ENCODE peak calls at places on chromosomes 13 and 19, in nine cellular contexts. One of them, this sample, is unnamed.

GRCh38 chr19:55647732-55648656 is at the start of gene CCDC106:
- DNase-seq in AG04449: no peak
- DNase-seq in sigmoid colon: peak; percentile 88
- DNase-seq in lung: peak; percentile 61
- DNase-seq in foreskin fibroblast: peak; percentile 75
- DNase-seq in neural progenitor cell: peak; percentile 90
- DNase-seq in thoracic aorta: no peak
- DNase-seq in fibroblast of pulmonary artery: peak; percentile 76
- DNase-seq in breast epithelium: no peak
- DNase-seq in this sample: peak; percentile 78

GRCh38 chr13:32829676-32830091 is 186.5 kb upstream of the KL start:
- DNase-seq in thoracic aorta: no peak
- DNase-seq in fibroblast of pulmonary artery: peak; percentile 21
- DNase-seq in AG04449: no peak
- DNase-seq in breast epithelium: no peak
- DNase-seq in sigmoid colon: no peak
- DNase-seq in foreskin fibroblast: peak; percentile 52
- DNase-seq in neural progenitor cell: no peak
- DNase-seq in lung: no peak
- DNase-seq in this sample: peak; percentile 34

GRCh38 chr13:30679483-30680330 is 55.6 kb upstream of the ALOX5AP start:
- DNase-seq in breast epithelium: no peak
- DNase-seq in AG04449: no peak
- DNase-seq in fibroblast of pulmonary artery: peak; percentile 58
- DNase-seq in sigmoid colon: no peak
- DNase-seq in lung: no peak
- DNase-seq in neural progenitor cell: peak; percentile 60
- DNase-seq in foreskin fibroblast: no peak
- DNase-seq in thoracic aorta: no peak
- DNase-seq in this sample: no peak

GRCh38 chr13:113969973-113970611 is 3.8 kb downstream of the C13orf46 start:
- DNase-seq in breast epithelium: peak; percentile 85
- DNase-seq in fibroblast of pulmonary artery: no peak
- DNase-seq in sigmoid colon: peak; percentile 32
- DNase-seq in AG04449: no peak
- DNase-seq in lung: peak; percentile 81
- DNase-seq in neural progenitor cell: no peak
- DNase-seq in foreskin fibroblast: no peak
- DNase-seq in thoracic aorta: peak; percentile 1
- DNase-seq in this sample: no peak

GRCh38 chr19:11581740-11582139 is 4.3 kb upstream of the ACP5 start:
- DNase-seq in breast epithelium: no peak
- DNase-seq in fibroblast of pulmonary artery: peak; percentile 18
- DNase-seq in AG04449: no peak
- DNase-seq in foreskin fibroblast: no peak
- DNase-seq in neural progenitor cell: no peak
- DNase-seq in lung: no peak
- DNase-seq in sigmoid colon: no peak
- DNase-seq in thoracic aorta: no peak
- DNase-seq in this sample: no peak

GRCh38 chr19:38786572-38787265 is 2.3 kb upstream of the LGALS7B start:
- DNase-seq in lung: no peak
- DNase-seq in breast epithelium: no peak
- DNase-seq in foreskin fibroblast: no peak
- DNase-seq in thoracic aorta: no peak
- DNase-seq in AG04449: no peak
- DNase-seq in fibroblast of pulmonary artery: no peak
- DNase-seq in sigmoid colon: no peak
- DNase-seq in neural progenitor cell: no peak
- DNase-seq in this sample: no peak

GRCh38 chr13:114035583-114036501 is 62.0 kb upstream of the C13orf46 start:
- DNase-seq in foreskin fibroblast: no peak
- DNase-seq in AG04449: no peak
- DNase-seq in lung: no peak
- DNase-seq in fibroblast of pulmonary artery: peak; percentile 20
- DNase-seq in breast epithelium: peak; percentile 69
- DNase-seq in sigmoid colon: no peak
- DNase-seq in thoracic aorta: no peak
- DNase-seq in neural progenitor cell: peak; percentile 51
- DNase-seq in this sample: no peak

GRCh38 chr13:79722885-79723445 is 242.0 kb downstream of the NDFIP2 start:
- DNase-seq in fibroblast of pulmonary artery: no peak
- DNase-seq in AG04449: no peak
- DNase-seq in thoracic aorta: no peak
- DNase-seq in breast epithelium: no peak
- DNase-seq in foreskin fibroblast: no peak
- DNase-seq in sigmoid colon: peak; percentile 57
- DNase-seq in lung: no peak
- DNase-seq in neural progenitor cell: no peak
- DNase-seq in this sample: no peak

GRCh38 chr13:43444085-43444484 is 342.7 kb downstream of the ENOX1 start:
- DNase-seq in foreskin fibroblast: no peak
- DNase-seq in AG04449: no peak
- DNase-seq in fibroblast of pulmonary artery: no peak
- DNase-seq in lung: no peak
- DNase-seq in thoracic aorta: no peak
- DNase-seq in breast epithelium: no peak
- DNase-seq in sigmoid colon: no peak
- DNase-seq in neural progenitor cell: no peak
- DNase-seq in this sample: no peak

GRCh38 chr19:32227561-32228165 is 117.7 kb upstream of the ZNF507 start:
- DNase-seq in fibroblast of pulmonary artery: no peak
- DNase-seq in lung: no peak
- DNase-seq in foreskin fibroblast: no peak
- DNase-seq in neural progenitor cell: no peak
- DNase-seq in sigmoid colon: no peak
- DNase-seq in AG04449: no peak
- DNase-seq in thoracic aorta: no peak
- DNase-seq in breast epithelium: no peak
- DNase-seq in this sample: no peak

GRCh38 chr13:52846567-52847321 is 1.7 kb downstream of the PCDH8 start:
- DNase-seq in foreskin fibroblast: peak; percentile 4
- DNase-seq in AG04449: no peak
- DNase-seq in fibroblast of pulmonary artery: peak; percentile 22
- DNase-seq in neural progenitor cell: peak; percentile 95
- DNase-seq in lung: no peak
- DNase-seq in breast epithelium: no peak
- DNase-seq in sigmoid colon: no peak
- DNase-seq in thoracic aorta: no peak
- DNase-seq in this sample: no peak

GRCh38 chr19:4744451-4745170 is 21.0 kb upstream of the DPP9 start:
- DNase-seq in breast epithelium: no peak
- DNase-seq in sigmoid colon: peak; percentile 81
- DNase-seq in lung: no peak
- DNase-seq in neural progenitor cell: no peak
- DNase-seq in foreskin fibroblast: peak; percentile 89
- DNase-seq in AG04449: peak; percentile 75
- DNase-seq in fibroblast of pulmonary artery: peak; percentile 98
- DNase-seq in thoracic aorta: no peak
- DNase-seq in this sample: no peak

GRCh38 chr13:33918199-33918932 is 100.4 kb downstream of the RFC3 start:
- DNase-seq in foreskin fibroblast: peak; percentile 90
- DNase-seq in thoracic aorta: no peak
- DNase-seq in neural progenitor cell: peak; percentile 10
- DNase-seq in AG04449: no peak
- DNase-seq in breast epithelium: no peak
- DNase-seq in fibroblast of pulmonary artery: peak; percentile 85
- DNase-seq in lung: no peak
- DNase-seq in sigmoid colon: no peak
- DNase-seq in this sample: no peak

GRCh38 chr13:112849500-112849899 is 119.5 kb upstream of the MCF2L start:
- DNase-seq in foreskin fibroblast: no peak
- DNase-seq in sigmoid colon: peak; percentile 46
- DNase-seq in fibroblast of pulmonary artery: no peak
- DNase-seq in neural progenitor cell: no peak
- DNase-seq in AG04449: no peak
- DNase-seq in lung: peak; percentile 73
- DNase-seq in thoracic aorta: no peak
- DNase-seq in breast epithelium: no peak
- DNase-seq in this sample: no peak

GRCh38 chr19:33398361-33399060 is 25.0 kb downstream of the CEBPG start:
- DNase-seq in breast epithelium: peak; percentile 30
- DNase-seq in AG04449: no peak
- DNase-seq in fibroblast of pulmonary artery: no peak
- DNase-seq in sigmoid colon: peak; percentile 37
- DNase-seq in thoracic aorta: no peak
- DNase-seq in foreskin fibroblast: no peak
- DNase-seq in lung: no peak
- DNase-seq in neural progenitor cell: no peak
- DNase-seq in this sample: peak; percentile 17

GRCh38 chr19:43425567-43426392 is 11.1 kb downstream of the TEX101 start:
- DNase-seq in thoracic aorta: no peak
- DNase-seq in neural progenitor cell: peak; percentile 41
- DNase-seq in sigmoid colon: peak; percentile 26
- DNase-seq in fibroblast of pulmonary artery: peak; percentile 30
- DNase-seq in breast epithelium: peak; percentile 62
- DNase-seq in AG04449: no peak
- DNase-seq in foreskin fibroblast: no peak
- DNase-seq in lung: no peak
- DNase-seq in this sample: no peak

GRCh38 chr19:5292843-5293606 is 47.6 kb downstream of the PTPRS start:
- DNase-seq in fibroblast of pulmonary artery: peak; percentile 57
- DNase-seq in AG04449: no peak
- DNase-seq in neural progenitor cell: peak; percentile 96
- DNase-seq in lung: peak; percentile 54
- DNase-seq in sigmoid colon: peak; percentile 86
- DNase-seq in thoracic aorta: peak; percentile 17
- DNase-seq in foreskin fibroblast: peak; percentile 72
- DNase-seq in breast epithelium: peak; percentile 72
- DNase-seq in this sample: no peak

GRCh38 chr13:77235456-77236022 is 91.4 kb downstream of the MYCBP2 start:
- DNase-seq in foreskin fibroblast: no peak
- DNase-seq in AG04449: no peak
- DNase-seq in lung: no peak
- DNase-seq in thoracic aorta: no peak
- DNase-seq in sigmoid colon: no peak
- DNase-seq in breast epithelium: no peak
- DNase-seq in fibroblast of pulmonary artery: no peak
- DNase-seq in neural progenitor cell: no peak
- DNase-seq in this sample: no peak

DNA sequence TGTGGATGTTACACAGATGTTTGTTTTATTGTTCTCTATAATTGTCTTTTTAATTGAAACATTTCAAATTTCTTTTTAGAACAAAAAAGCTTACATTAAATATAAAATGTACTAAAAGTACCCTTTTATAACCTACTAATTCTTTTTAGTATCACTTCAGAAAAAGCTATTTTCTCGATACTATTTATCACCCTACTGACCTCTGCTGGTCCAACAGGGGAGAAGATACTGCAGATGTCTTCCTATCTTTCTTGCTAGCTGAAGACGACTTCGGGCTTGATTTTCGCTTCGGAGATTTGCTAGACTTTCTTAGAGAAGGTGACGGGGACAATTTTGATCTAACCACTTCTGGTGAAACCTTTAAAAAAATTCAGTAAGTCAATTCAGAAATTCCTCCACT is 42.4 kb downstream of the ZC3H13 start:
- DNase-seq in breast epithelium: no peak
- DNase-seq in sigmoid colon: no peak
- DNase-seq in lung: no peak
- DNase-seq in neural progenitor cell: peak; percentile 40
- DNase-seq in AG04449: no peak
- DNase-seq in fibroblast of pulmonary artery: peak; percentile 8
- DNase-seq in foreskin fibroblast: no peak
- DNase-seq in thoracic aorta: no peak
- DNase-seq in this sample: no peak
- TF ChIP-seq CTCF in breast epithelium: no peak
- TF ChIP-seq CTCF in sigmoid colon: no peak
- TF ChIP-seq CTCF in lung: no peak
- TF ChIP-seq CTCF in neural progenitor cell: peak; percentile 64
- TF ChIP-seq CTCF in AG04449: peak; percentile 14
- TF ChIP-seq CTCF in fibroblast of pulmonary artery: peak; percentile 36
- TF ChIP-seq CTCF in foreskin fibroblast: peak; percentile 31
- TF ChIP-seq CTCF in thoracic aorta: no peak
- TF ChIP-seq CTCF in this sample: peak; percentile 50

DNA sequence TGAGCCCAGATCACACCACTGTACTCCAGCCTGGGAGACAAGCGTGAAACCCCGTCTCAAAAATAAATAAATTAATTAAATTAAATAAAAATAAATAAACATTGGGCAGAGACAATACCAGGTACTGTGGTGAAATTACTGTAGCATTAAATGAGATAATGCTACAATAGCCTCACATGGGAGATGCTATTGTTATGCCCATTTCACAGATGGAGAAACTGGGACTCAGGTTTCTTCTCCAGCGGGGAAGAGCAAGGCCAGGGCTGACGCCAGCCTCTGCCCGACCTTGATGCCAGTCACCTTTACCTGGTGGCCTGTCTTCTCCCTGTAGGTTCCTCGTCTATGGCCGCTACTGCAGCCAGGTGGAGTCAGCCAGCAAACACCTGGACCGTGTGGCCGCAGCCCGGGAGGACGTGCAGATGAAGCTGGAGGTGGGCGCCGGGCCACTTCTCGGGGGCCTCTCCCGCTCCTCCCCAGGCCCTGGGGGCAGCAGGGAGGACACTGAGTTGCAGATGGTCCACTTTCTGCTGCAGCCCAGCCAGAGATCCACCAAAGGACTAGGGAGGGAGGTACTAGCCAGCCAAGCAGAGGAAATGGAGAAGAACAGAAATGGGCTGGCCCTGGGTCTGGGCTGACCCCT is 53.9 kb downstream of the VAV1 start:
- DNase-seq in neural progenitor cell: no peak
- DNase-seq in foreskin fibroblast: no peak
- DNase-seq in breast epithelium: no peak
- DNase-seq in sigmoid colon: no peak
- DNase-seq in thoracic aorta: no peak
- DNase-seq in AG04449: no peak
- DNase-seq in fibroblast of pulmonary artery: no peak
- DNase-seq in lung: no peak
- DNase-seq in this sample: no peak
- H3K4me3 ChIP-seq in neural progenitor cell: no peak overlapping the region
- H3K4me3 ChIP-seq in foreskin fibroblast: no peak overlapping the region
- H3K4me3 ChIP-seq in breast epithelium: no peak overlapping the region
- H3K4me3 ChIP-seq in sigmoid colon: no peak overlapping the region
- H3K4me3 ChIP-seq in thoracic aorta: no peak overlapping the region
- H3K4me3 ChIP-seq in AG04449: no peak overlapping the region
- H3K4me3 ChIP-seq in fibroblast of pulmonary artery: no peak overlapping the region
- H3K4me3 ChIP-seq in lung: no peak overlapping the region
- H3K4me3 ChIP-seq in this sample: no peak overlapping the region

DNA sequence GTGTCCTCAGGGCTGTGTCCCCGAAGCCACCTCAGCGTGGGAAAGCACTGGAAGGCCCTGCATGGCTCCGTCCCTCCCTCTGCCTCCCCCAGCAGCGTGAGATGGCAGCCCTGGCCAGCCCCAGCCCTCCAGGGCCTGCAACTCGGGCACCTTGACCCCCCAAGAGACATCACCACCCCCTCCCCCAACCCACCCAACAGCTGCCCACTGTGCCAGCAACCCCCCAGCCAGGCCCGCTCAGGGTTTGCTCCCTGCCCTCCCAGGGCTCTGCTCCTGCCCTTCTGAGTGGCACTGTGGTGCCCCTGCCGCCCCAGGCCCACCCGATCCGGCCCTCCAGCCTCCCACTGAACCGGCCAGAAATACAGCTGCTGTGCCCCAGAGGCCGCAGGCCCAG is 1.5 kb upstream of the ASPDH start:
- DNase-seq in fibroblast of pulmonary artery: no peak
- DNase-seq in breast epithelium: no peak
- DNase-seq in sigmoid colon: peak; percentile 57
- DNase-seq in foreskin fibroblast: no peak
- DNase-seq in thoracic aorta: no peak
- DNase-seq in AG04449: no peak
- DNase-seq in lung: no peak
- DNase-seq in neural progenitor cell: no peak
- DNase-seq in this sample: no peak
- TF ChIP-seq CTCF in fibroblast of pulmonary artery: no peak
- TF ChIP-seq CTCF in breast epithelium: no peak
- TF ChIP-seq CTCF in sigmoid colon: no peak
- TF ChIP-seq CTCF in foreskin fibroblast: no peak
- TF ChIP-seq CTCF in thoracic aorta: no peak
- TF ChIP-seq CTCF in AG04449: no peak
- TF ChIP-seq CTCF in lung: no peak
- TF ChIP-seq CTCF in neural progenitor cell: no peak
- TF ChIP-seq CTCF in this sample: no peak

GRCh38 chr13:40652588-40652940 is 13.9 kb downstream of the FOXO1 start:
- DNase-seq in lung: no peak
- DNase-seq in thoracic aorta: no peak
- DNase-seq in AG04449: no peak
- DNase-seq in neural progenitor cell: no peak
- DNase-seq in foreskin fibroblast: no peak
- DNase-seq in breast epithelium: no peak
- DNase-seq in sigmoid colon: no peak
- DNase-seq in fibroblast of pulmonary artery: no peak
- DNase-seq in this sample: no peak
- H3K4me3 ChIP-seq in lung: no peak overlapping the region
- H3K4me3 ChIP-seq in thoracic aorta: no peak overlapping the region
- H3K4me3 ChIP-seq in AG04449: no peak overlapping the region
- H3K4me3 ChIP-seq in neural progenitor cell: no peak overlapping the region
- H3K4me3 ChIP-seq in foreskin fibroblast: no peak overlapping the region
- H3K4me3 ChIP-seq in breast epithelium: no peak overlapping the region
- H3K4me3 ChIP-seq in sigmoid colon: no peak overlapping the region
- H3K4me3 ChIP-seq in fibroblast of pulmonary artery: no peak overlapping the region
- H3K4me3 ChIP-seq in this sample: no peak overlapping the region

This sample was measured in Caco-2.